ENCODE peak calls at places on chromosomes 2 and 18, in seven cellular contexts. One of them, this sample, is unnamed.

GRCh38 chr2:35989523-35989922 is 366.1 kb upstream of the CRIM1 start:
- DNase-seq in HCT116: no peak
- DNase-seq in Panc1: no peak
- DNase-seq in stomach: no peak
- DNase-seq in GM23338: peak; percentile 13
- DNase-seq in suprapubic skin: no peak
- DNase-seq in spleen: no peak
- DNase-seq in this sample: no peak

GRCh38 chr2:174341995-174342571 is 7.3 kb downstream of the SP9 start:
- DNase-seq in stomach: no peak
- DNase-seq in GM23338: peak; percentile 41
- DNase-seq in spleen: peak; percentile 80
- DNase-seq in suprapubic skin: no peak
- DNase-seq in HCT116: no peak
- DNase-seq in Panc1: no peak
- DNase-seq in this sample: no peak

GRCh38 chr2:163878718-163879117 is 142.9 kb upstream of the FIGN start:
- DNase-seq in Panc1: no peak
- DNase-seq in stomach: peak; percentile 37
- DNase-seq in suprapubic skin: no peak
- DNase-seq in HCT116: peak; percentile 12
- DNase-seq in spleen: no peak
- DNase-seq in GM23338: peak; percentile 79
- DNase-seq in this sample: no peak

GRCh38 chr2:37684809-37685208 is 13.4 kb upstream of the CDC42EP3 start:
- DNase-seq in suprapubic skin: no peak
- DNase-seq in GM23338: no peak
- DNase-seq in stomach: no peak
- DNase-seq in HCT116: no peak
- DNase-seq in spleen: no peak
- DNase-seq in Panc1: no peak
- DNase-seq in this sample: no peak

GRCh38 chr2:64604929-64605550 is 48.7 kb downstream of the SERTAD2 start:
- DNase-seq in Panc1: no peak
- DNase-seq in GM23338: no peak
- DNase-seq in spleen: no peak
- DNase-seq in stomach: peak; percentile 39
- DNase-seq in HCT116: no peak
- DNase-seq in suprapubic skin: no peak
- DNase-seq in this sample: no peak

GRCh38 chr2:45709137-45709536 is 57.7 kb downstream of the PRKCE start:
- DNase-seq in GM23338: no peak
- DNase-seq in suprapubic skin: no peak
- DNase-seq in Panc1: no peak
- DNase-seq in HCT116: no peak
- DNase-seq in spleen: no peak
- DNase-seq in stomach: no peak
- DNase-seq in this sample: no peak

GRCh38 chr2:3807853-3808252 is 104.5 kb downstream of the DCDC2C start:
- DNase-seq in Panc1: no peak
- DNase-seq in spleen: no peak
- DNase-seq in HCT116: no peak
- DNase-seq in GM23338: no peak
- DNase-seq in suprapubic skin: no peak
- DNase-seq in stomach: no peak
- DNase-seq in this sample: no peak

GRCh38 chr2:241009601-241010530 is 11.4 kb downstream of the SNED1 start:
- DNase-seq in suprapubic skin: peak; percentile 80
- DNase-seq in stomach: peak; percentile 45
- DNase-seq in spleen: peak; percentile 80
- DNase-seq in Panc1: no peak
- DNase-seq in GM23338: peak; percentile 74
- DNase-seq in HCT116: no peak
- DNase-seq in this sample: peak; percentile 89

GRCh38 chr18:61870151-61870550 is 22.7 kb downstream of the RNF152 start:
- DNase-seq in suprapubic skin: no peak
- DNase-seq in Panc1: no peak
- DNase-seq in stomach: no peak
- DNase-seq in HCT116: no peak
- DNase-seq in spleen: no peak
- DNase-seq in GM23338: no peak
- DNase-seq in this sample: no peak

GRCh38 chr18:65235966-65236634 is 514.7 kb upstream of the CDH7 start:
- DNase-seq in stomach: no peak
- DNase-seq in Panc1: no peak
- DNase-seq in spleen: peak; percentile 44
- DNase-seq in HCT116: no peak
- DNase-seq in suprapubic skin: no peak
- DNase-seq in GM23338: no peak
- DNase-seq in this sample: no peak

GRCh38 chr2:160157861-160158813 is 41.9 kb downstream of the ITGB6 start:
- DNase-seq in Panc1: no peak
- DNase-seq in GM23338: no peak
- DNase-seq in stomach: no peak
- DNase-seq in suprapubic skin: no peak
- DNase-seq in HCT116: no peak
- DNase-seq in spleen: no peak
- DNase-seq in this sample: no peak

GRCh38 chr2:229314117-229314516 is 43.0 kb upstream of the PID1 start:
- DNase-seq in suprapubic skin: no peak
- DNase-seq in spleen: no peak
- DNase-seq in stomach: no peak
- DNase-seq in HCT116: no peak
- DNase-seq in GM23338: no peak
- DNase-seq in Panc1: no peak
- DNase-seq in this sample: no peak
- TF ChIP-seq POLR2AphosphoS5 in suprapubic skin: no peak
- TF ChIP-seq POLR2AphosphoS5 in spleen: no peak
- TF ChIP-seq POLR2AphosphoS5 in stomach: no peak
- TF ChIP-seq POLR2AphosphoS5 in HCT116: no peak
- TF ChIP-seq POLR2AphosphoS5 in GM23338: no peak
- TF ChIP-seq POLR2AphosphoS5 in Panc1: no peak
- TF ChIP-seq POLR2AphosphoS5 in this sample: no peak

GRCh38 chr18:74478316-74478715 is 17.8 kb upstream of the CNDP2 start:
- DNase-seq in spleen: no peak
- DNase-seq in GM23338: no peak
- DNase-seq in Panc1: no peak
- DNase-seq in stomach: no peak
- DNase-seq in suprapubic skin: no peak
- DNase-seq in HCT116: no peak
- DNase-seq in this sample: no peak
- TF ChIP-seq CTCF in spleen: no peak
- TF ChIP-seq CTCF in GM23338: no peak
- TF ChIP-seq CTCF in Panc1: no peak
- TF ChIP-seq CTCF in stomach: no peak
- TF ChIP-seq CTCF in suprapubic skin: no peak
- TF ChIP-seq CTCF in HCT116: no peak
- TF ChIP-seq CTCF in this sample: no peak

GRCh38 chr2:31440764-31441163 is 26.2 kb upstream of the XDH start:
- DNase-seq in Panc1: no peak
- DNase-seq in suprapubic skin: no peak
- DNase-seq in HCT116: no peak
- DNase-seq in stomach: no peak
- DNase-seq in spleen: no peak
- DNase-seq in GM23338: no peak
- DNase-seq in this sample: no peak
- TF ChIP-seq POLR2AphosphoS5 in Panc1: no peak
- TF ChIP-seq POLR2AphosphoS5 in suprapubic skin: no peak
- TF ChIP-seq POLR2AphosphoS5 in HCT116: no peak
- TF ChIP-seq POLR2AphosphoS5 in stomach: no peak
- TF ChIP-seq POLR2AphosphoS5 in spleen: no peak
- TF ChIP-seq POLR2AphosphoS5 in GM23338: no peak
- TF ChIP-seq POLR2AphosphoS5 in this sample: peak; percentile 14

GRCh38 chr2:11532434-11533055 is 1.3 kb upstream of the GREB1 start:
- DNase-seq in GM23338: no peak
- DNase-seq in spleen: no peak
- DNase-seq in Panc1: no peak
- DNase-seq in HCT116: no peak
- DNase-seq in suprapubic skin: no peak
- DNase-seq in stomach: no peak
- DNase-seq in this sample: no peak

GRCh38 chr2:11533278-11534077 is at the start of gene GREB1:
- DNase-seq in spleen: no peak
- DNase-seq in Panc1: no peak
- DNase-seq in GM23338: no peak
- DNase-seq in HCT116: no peak
- DNase-seq in suprapubic skin: no peak
- DNase-seq in stomach: no peak
- DNase-seq in this sample: no peak

GRCh38 chr2:11534078-11534745 is 367 bp downstream of the GREB1 start:
- DNase-seq in spleen: no peak
- DNase-seq in stomach: no peak
- DNase-seq in GM23338: no peak
- DNase-seq in suprapubic skin: no peak
- DNase-seq in Panc1: no peak
- DNase-seq in HCT116: no peak
- DNase-seq in this sample: no peak

GRCh38 chr2:11535899-11536344 is 2.1 kb downstream of the GREB1 start:
- DNase-seq in HCT116: no peak
- DNase-seq in stomach: no peak
- DNase-seq in GM23338: no peak
- DNase-seq in spleen: no peak
- DNase-seq in suprapubic skin: no peak
- DNase-seq in Panc1: no peak
- DNase-seq in this sample: peak; percentile 77

GRCh38 chr2:11534746-11535484 is 1.1 kb downstream of the GREB1 start:
- DNase-seq in Panc1: no peak
- DNase-seq in HCT116: no peak
- DNase-seq in suprapubic skin: no peak
- DNase-seq in GM23338: peak; percentile 81
- DNase-seq in spleen: no peak
- DNase-seq in stomach: no peak
- DNase-seq in this sample: peak; percentile 20
- TF ChIP-seq CTCF in Panc1: no peak
- TF ChIP-seq CTCF in HCT116: no peak
- TF ChIP-seq CTCF in suprapubic skin: no peak
- TF ChIP-seq CTCF in GM23338: peak; percentile 81
- TF ChIP-seq CTCF in spleen: no peak
- TF ChIP-seq CTCF in stomach: no peak
- TF ChIP-seq CTCF in this sample: no peak

DNA sequence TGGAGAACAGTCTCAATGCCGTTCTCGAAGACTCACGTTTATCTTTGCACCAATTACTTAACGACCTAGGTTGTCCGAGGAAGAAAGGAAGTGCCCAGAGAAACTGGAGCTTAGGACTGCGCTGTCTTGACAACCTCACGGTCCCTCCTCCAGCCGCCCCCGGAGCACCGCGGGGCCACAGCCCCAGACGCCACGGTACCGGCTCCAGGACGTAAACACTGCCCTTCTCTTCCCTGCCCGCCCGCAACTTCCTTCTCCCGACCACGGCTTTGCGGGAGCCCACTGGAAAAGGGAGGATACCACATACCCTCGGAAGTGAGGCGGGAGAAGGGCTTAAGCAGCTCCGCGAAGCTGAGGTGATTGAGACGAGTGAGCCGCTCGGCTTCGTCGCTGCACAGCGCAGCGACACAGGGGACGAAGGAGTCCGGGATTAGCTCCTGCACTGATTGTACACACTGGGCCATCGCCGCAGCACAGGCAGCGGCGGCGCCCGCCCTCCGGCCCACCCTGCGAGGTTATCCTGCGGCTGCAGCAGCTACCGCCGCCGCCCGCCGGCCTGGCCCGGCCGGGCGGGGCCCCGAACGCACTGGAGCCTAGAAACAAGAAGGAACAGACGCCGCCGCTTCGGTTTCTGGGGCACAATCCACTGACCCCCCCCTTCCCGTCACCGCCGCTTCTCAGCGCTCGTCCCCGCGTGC is 478 bp downstream of the TRAPPC8 start:
- DNase-seq in stomach: no peak
- DNase-seq in spleen: peak; percentile 91
- DNase-seq in GM23338: peak; percentile 52
- DNase-seq in suprapubic skin: peak; percentile 86
- DNase-seq in HCT116: no peak
- DNase-seq in Panc1: no peak
- DNase-seq in this sample: no peak
- TF ChIP-seq POLR2AphosphoS5 in stomach: no peak
- TF ChIP-seq POLR2AphosphoS5 in spleen: no peak
- TF ChIP-seq POLR2AphosphoS5 in GM23338: no peak
- TF ChIP-seq POLR2AphosphoS5 in suprapubic skin: no peak
- TF ChIP-seq POLR2AphosphoS5 in HCT116: no peak
- TF ChIP-seq POLR2AphosphoS5 in Panc1: no peak
- TF ChIP-seq POLR2AphosphoS5 in this sample: no peak

GRCh38 chr2:115880558-115880957 is 1438.1 kb downstream of the DPP10 start:
- DNase-seq in HCT116: no peak
- DNase-seq in Panc1: no peak
- DNase-seq in suprapubic skin: no peak
- DNase-seq in spleen: no peak
- DNase-seq in GM23338: peak; percentile 72
- DNase-seq in stomach: no peak
- DNase-seq in this sample: no peak
- TF ChIP-seq CTCF in HCT116: no peak
- TF ChIP-seq CTCF in Panc1: no peak
- TF ChIP-seq CTCF in suprapubic skin: no peak
- TF ChIP-seq CTCF in spleen: no peak
- TF ChIP-seq CTCF in GM23338: peak; percentile 51
- TF ChIP-seq CTCF in stomach: no peak
- TF ChIP-seq CTCF in this sample: no peak